ENCODE peak calls at places on chromosomes 4 and X, in eight cellular contexts. E, N, U, K, S, T, Z and F are unnamed samples.

GRCh38 chrX:13101439-13102139 is 57.2 kb upstream of the FAM9C start:
- DNase-seq in S (peak; percentile 91), U (no peak), N (peak; percentile 73), E (no peak), K (peak; percentile 85), T (no peak), Z (no peak), F (no peak)

GRCh38 chr4:114964016-114964415 is 149.4 kb downstream of the NDST4 start:
- DNase-seq in N (no peak), Z (no peak), T (no peak), E (no peak), S (no peak), K (no peak), U (no peak), F (no peak)

GRCh38 chrX:2696698-2697215 is 5.7 kb downstream of the CD99 start:
- DNase-seq in K (peak; percentile 91), U (peak; percentile 59), Z (peak; percentile 38), T (peak; percentile 42), E (no peak), S (peak; percentile 68), N (no peak), F (no peak)

GRCh38 chr4:135605096-135605495 is 1403.5 kb upstream of the PABPC4L start:
- DNase-seq in T (no peak), E (no peak), N (no peak), U (no peak), K (no peak), S (no peak), Z (no peak), F (no peak)

GRCh38 chr4:142707397-142707796 is 138.7 kb downstream of the INPP4B start:
- DNase-seq in S (no peak), K (peak; percentile 1), E (no peak), Z (no peak), U (no peak), T (no peak), N (no peak), F (no peak)

GRCh38 chr4:61425315-61425714 is 225.2 kb downstream of the ADGRL3 start:
- DNase-seq in T (no peak), U (no peak), S (no peak), N (no peak), E (no peak), K (no peak), Z (no peak), F (no peak)

GRCh38 chr4:99803702-99804101 is 12.9 kb upstream of the DAPP1 start:
- DNase-seq in T (no peak), K (no peak), U (no peak), E (no peak), Z (no peak), N (no peak), S (no peak), F (no peak)

GRCh38 chr4:187141101-187141500 is 417.4 kb upstream of the FAT1 start:
- DNase-seq in K (no peak), Z (no peak), T (no peak), E (no peak), U (no peak), S (no peak), N (no peak), F (no peak)

GRCh38 chr4:6107886-6108285 is 89.7 kb upstream of the C4orf50 start:
- DNase-seq in Z (no peak), E (no peak), N (no peak), T (no peak), S (peak; percentile 66), K (no peak), U (no peak), F (no peak)

GRCh38 chr4:185039508-185040273 is 21.4 kb downstream of the HELT start:
- DNase-seq in E (peak; percentile 55), K (peak; percentile 86), Z (peak; percentile 80), N (peak; percentile 62), T (peak; percentile 42), S (no peak), U (peak; percentile 51), F (peak; percentile 31)

GRCh38 chr4:112952301-112952700 is 97.2 kb upstream of the ANK2 start:
- DNase-seq in S (no peak), E (no peak), Z (no peak), K (no peak), U (no peak), N (no peak), T (no peak), F (no peak)

GRCh38 chr4:646460-646859 is 21.1 kb downstream of the PDE6B start:
- DNase-seq in E (no peak), N (no peak), Z (no peak), T (no peak), U (no peak), S (no peak), K (no peak), F (no peak)

GRCh38 chr4:179989975-179990374 is 2253.2 kb upstream of the TENM3 start:
- DNase-seq in K (peak; percentile 11), T (peak; percentile 5), S (no peak), Z (peak; percentile 98), E (no peak), N (no peak), U (peak; percentile 74), F (no peak)

GRCh38 chr4:88097301-88097700 is 61.1 kb downstream of the ABCG2 start:
- DNase-seq in N (no peak), T (no peak), K (no peak), Z (no peak), E (no peak), U (no peak), S (no peak), F (no peak)

GRCh38 chrX:2452799-2453198 is 48.0 kb downstream of the DHRSX start:
- DNase-seq in S (no peak), N (no peak), K (no peak), T (no peak), Z (no peak), E (no peak), U (no peak), F (no peak)